ENCODE peak calls at places on chromosomes 16 and 17, in six cellular contexts. I, H, R, K, B and S are unnamed samples.
A peak's percentile ranks its signal among the peaks of the same experiment; 100 is the strongest.

GRCh38 chr17:16506188-16506587 is 14.2 kb upstream of the LRRC75A start:
- DNase-seq in B (no peak), H (no peak), I (no peak), R (no peak), K (no peak), S (no peak)

GRCh38 chr16:88681709-88682451 is 4.4 kb downstream of the SNAI3 start:
- DNase-seq in K (no peak), H (no peak), R (no peak), B (no peak), I (peak; percentile 15), S (no peak)

GRCh38 chr17:58995247-58995940 is 111.3 kb downstream of the TRIM37 start:
- DNase-seq in I (peak; percentile 67), H (no peak), K (no peak), R (no peak), B (no peak), S (no peak)

GRCh38 chr16:22347100-22347820 is 27.2 kb downstream of the CDR2 start:
- DNase-seq in R (no peak), I (no peak), B (no peak), H (no peak), K (no peak), S (no peak)

GRCh38 chr16:54334208-54334607 is 47.6 kb upstream of the IRX3 start:
- DNase-seq in K (no peak), I (no peak), B (no peak), H (no peak), R (no peak), S (no peak)

GRCh38 chr16:5001571-5001970 is 32.2 kb downstream of the NAGPA start:
- DNase-seq in K (no peak), R (no peak), H (no peak), I (no peak), B (no peak), S (no peak)

GRCh38 chr17:61461967-61462733 is 9.9 kb downstream of the TBX4 start:
- DNase-seq in B (peak; percentile 22), K (peak; percentile 55), H (no peak), I (no peak), R (no peak), S (no peak)

GRCh38 chr16:84687715-84688114 is 12.1 kb upstream of the USP10 start:
- DNase-seq in I (peak; percentile 96), H (no peak), R (no peak), B (peak; percentile 95), K (no peak), S (no peak)

GRCh38 chr16:518858-519257 is 8.7 kb upstream of the CAPN15 start:
- DNase-seq in B (no peak), H (no peak), K (no peak), R (no peak), I (no peak), S (no peak)

GRCh38 chr17:57648720-57649119 is 96.4 kb downstream of the CCDC182 start:
- DNase-seq in R (peak; percentile 22), H (no peak), B (no peak), I (no peak), K (no peak), S (no peak)

GRCh38 chr17:48814504-48814903 is 2.5 kb downstream of the TTLL6 start:
- DNase-seq in R (peak; percentile 74), H (no peak), B (peak; percentile 64), I (peak; percentile 37), K (peak; percentile 81), S (peak; percentile 57)

GRCh38 chr16:14088155-14088753 is 17.1 kb downstream of the MRTFB start:
- DNase-seq in K (no peak), I (no peak), H (no peak), R (no peak), B (peak; percentile 52), S (no peak)

GRCh38 chr17:82492647-82493516 is 26.6 kb upstream of the FOXK2 start:
- DNase-seq in B (peak; percentile 58), I (peak; percentile 76), K (no peak), H (no peak), R (no peak), S (no peak)

GRCh38 chr16:74999208-74999682 is 421 bp downstream of the ZNRF1 start:
- DNase-seq in I (no peak), R (peak; percentile 36), B (peak; percentile 24), H (no peak), K (no peak), S (peak; percentile 29)

GRCh38 chr17:1905190-1905919 is 75.5 kb downstream of the RPA1 start:
- DNase-seq in K (no peak), I (no peak), H (no peak), R (no peak), B (no peak), S (no peak)

GRCh38 chr17:72588561-72588960 is 467.7 kb downstream of the SOX9 start:
- DNase-seq in H (no peak), R (no peak), I (no peak), B (no peak), K (no peak), S (no peak)

GRCh38 chr16:69087161-69087581 is 18.3 kb upstream of the HAS3 start:
- DNase-seq in I (no peak), R (no peak), H (no peak), K (no peak), B (no peak), S (no peak)

GRCh38 chr17:81552244-81553017 is at the start of gene FAAP100:
- DNase-seq in K (peak; percentile 89), H (no peak), R (peak; percentile 87), B (peak; percentile 82), I (peak; percentile 72), S (peak; percentile 86)

GRCh38 chr17:19346351-19347255 is 15.9 kb downstream of the B9D1 start:
- DNase-seq in H (no peak), I (peak; percentile 91), R (no peak), K (peak; percentile 30), B (peak; percentile 90), S (no peak)

GRCh38 chr16:50933257-50933656 is 191.4 kb downstream of the CYLD start:
- DNase-seq in K (no peak), B (no peak), R (no peak), H (no peak), I (no peak), S (no peak)

GRCh38 chr16:89123001-89123830 is 29.6 kb downstream of the ACSF3 start:
- DNase-seq in I (no peak), H (no peak), R (no peak), K (no peak), B (no peak), S (no peak)

GRCh38 chr17:17413215-17413792 is 63.5 kb upstream of the MED9 start:
- DNase-seq in B (no peak), R (no peak), H (no peak), I (no peak), K (no peak), S (no peak)

GRCh38 chr16:23975293-23975692 is 139.5 kb downstream of the PRKCB start:
- DNase-seq in H (no peak), B (no peak), I (no peak), K (no peak), R (no peak), S (no peak)

GRCh38 chr16:22670551-22670970 is 143.4 kb upstream of the HS3ST2 start:
- DNase-seq in K (peak; percentile 94), I (no peak), B (no peak), H (peak; percentile 41), R (peak; percentile 82), S (peak; percentile 59)

GRCh38 chr17:10036511-10037061 is 131.5 kb upstream of the RCVRN start:
- DNase-seq in I (no peak), K (no peak), H (no peak), B (no peak), R (no peak), S (no peak)
- H2BK15ac ChIP-seq in I (no peak overlapping the region), K (no peak overlapping the region), H (no peak overlapping the region), B (no peak overlapping the region), R (no peak overlapping the region), S (no peak overlapping the region)

GRCh38 chr17:77215281-77215680 is 74.5 kb downstream of the SEC14L1 start:
- DNase-seq in B (no peak), K (no peak), I (no peak), R (no peak), H (no peak), S (no peak)
- H3K23ac ChIP-seq in B (no peak overlapping the region), K (no peak overlapping the region), I (no peak overlapping the region), R (no peak overlapping the region), H (peak overlapping the region; percentile 97), S (no peak overlapping the region)

DNA sequence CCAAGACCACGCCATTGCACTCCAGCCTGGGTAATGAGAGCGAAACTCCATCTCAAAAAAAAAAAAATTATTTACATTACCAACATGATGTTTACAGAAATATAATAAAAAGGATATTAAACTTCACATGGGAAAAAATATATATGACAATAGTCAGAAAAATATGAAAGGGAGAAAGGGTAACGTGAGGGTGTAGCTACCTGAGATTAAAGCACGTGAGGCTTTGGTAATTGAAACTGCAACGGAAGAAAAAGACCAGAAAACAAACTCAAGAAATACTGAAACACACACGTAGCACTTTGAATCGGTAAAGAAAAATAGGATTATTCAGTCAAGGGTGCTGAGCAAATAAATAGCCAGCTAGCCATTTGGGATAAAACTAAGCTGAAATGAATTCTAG is 53.6 kb downstream of the CYTH1 start:
- DNase-seq in I (no peak), K (no peak), B (no peak), H (no peak), R (no peak), S (no peak)
- H2BK15ac ChIP-seq in I (no peak overlapping the region), K (no peak overlapping the region), B (no peak overlapping the region), H (no peak overlapping the region), R (no peak overlapping the region), S (no peak overlapping the region)

GRCh38 chr16:56670640-56670934 is 973 bp downstream of the MT1H start:
- DNase-seq in H (no peak), I (no peak), B (no peak), K (no peak), R (no peak), S (no peak)

GRCh38 chr16:56664506-56664905 is 3.4 kb downstream of the MT1G start:
- DNase-seq in B (no peak), K (no peak), I (no peak), R (no peak), H (no peak), S (no peak)

GRCh38 chr16:56669840-56670639 is 426 bp downstream of the MT1H start:
- DNase-seq in K (peak; percentile 38), R (no peak), I (no peak), B (no peak), H (no peak), S (no peak)

GRCh38 chr16:56669005-56669839 is at the start of gene MT1H:
- DNase-seq in B (no peak), R (no peak), H (no peak), K (peak; percentile 35), I (no peak), S (no peak)

DNA sequence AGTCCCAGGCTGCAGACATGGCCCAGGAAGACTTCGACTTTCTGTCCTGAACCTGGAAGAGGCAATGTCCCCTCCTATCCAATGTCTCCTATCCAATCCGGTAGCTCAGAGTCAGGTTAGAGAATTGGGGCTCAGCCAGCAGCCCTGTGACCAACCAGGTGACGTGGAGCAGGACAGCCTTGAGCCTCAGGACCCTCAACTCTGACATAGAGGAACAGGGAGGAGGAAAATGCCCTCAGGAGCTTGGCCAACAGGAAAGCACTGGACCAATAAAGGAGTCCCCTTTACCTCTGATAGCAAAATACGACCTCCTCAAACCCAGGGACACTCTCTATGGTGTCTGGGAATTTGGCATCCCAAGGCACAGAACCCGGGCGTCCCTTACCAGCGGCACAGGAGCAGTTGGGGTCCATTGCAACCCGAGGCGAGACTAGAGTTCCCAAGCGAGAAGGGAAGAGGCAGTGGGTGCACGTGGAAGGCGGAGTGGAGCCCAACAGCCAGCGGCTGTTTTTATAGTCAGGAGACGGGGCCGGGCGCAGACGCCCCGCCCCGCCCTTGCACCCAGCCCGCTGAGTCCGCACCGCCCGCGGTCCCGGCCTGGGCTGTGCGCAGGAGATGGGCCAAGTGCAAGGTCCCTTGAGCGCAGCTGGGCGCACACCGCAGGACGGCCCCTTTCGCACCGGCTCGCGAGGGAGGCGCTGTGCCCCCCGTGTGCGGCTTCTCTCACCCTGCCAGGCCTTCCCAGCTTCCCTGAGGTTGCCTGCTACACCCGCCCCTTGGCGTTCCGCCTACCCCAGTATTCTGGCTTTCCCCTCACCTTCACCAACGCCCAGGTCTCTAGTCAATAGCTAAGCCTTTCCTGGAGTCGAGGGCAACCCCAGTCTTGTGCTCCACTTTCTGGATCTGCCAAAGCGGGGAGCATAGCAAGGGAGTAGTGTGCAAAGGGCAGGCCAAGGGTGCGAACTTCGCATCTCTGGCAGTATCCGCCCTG is at the start of gene MT1G:
- DNase-seq in B (no peak), I (no peak), K (peak; percentile 50), R (no peak), H (no peak), S (no peak)
- H3K23ac ChIP-seq in B (no peak within 1 kb of the TSS), I (no peak within 1 kb of the TSS), K (no peak within 1 kb of the TSS), R (no peak within 1 kb of the TSS), H (no peak within 1 kb of the TSS), S (peak within 1 kb of the TSS; percentile 83)